ENCODE peak calls at places on chromosomes 3 and 15, in four cellular contexts. J is WTC11, P is HepG2, I is K562. Y is an unnamed sample.

GRCh38 chr3:81406318-81406717 is 355.1 kb downstream of the GBE1 start:
- DNase-seq in J (no peak), P (no peak), I (no peak), Y (no peak)

GRCh38 chr15:36221992-36222391 is 357.4 kb upstream of the CDIN1 start:
- DNase-seq in I (no peak), J (no peak), P (no peak), Y (no peak)

GRCh38 chr3:86793786-86794185 is 197.2 kb downstream of the VGLL3 start:
- DNase-seq in P (peak), I (no peak), J (no peak), Y (no peak)

GRCh38 chr3:104040896-104041295 is 1325.8 kb upstream of the ALCAM start:
- DNase-seq in I (no peak), J (no peak), P (no peak), Y (no peak)

GRCh38 chr3:5194801-5195509 is 7.4 kb downstream of the EDEM1 start:
- DNase-seq in J (no peak), P (peak), I (peak), Y (no peak)

GRCh38 chr3:184325269-184325668 is 10.9 kb downstream of the EIF4G1 start:
- DNase-seq in P (no peak), I (no peak), J (no peak), Y (no peak)

GRCh38 chr3:174229916-174230315 is 629.2 kb upstream of the NAALADL2 start:
- DNase-seq in P (no peak), J (no peak), I (no peak), Y (no peak)

GRCh38 chr3:24058940-24059705 is 114.0 kb downstream of the NR1D2 start:
- DNase-seq in J (no peak), P (no peak), I (no peak), Y (no peak)

GRCh38 chr15:44340410-44340809 is 51.9 kb downstream of the GOLM2 start:
- DNase-seq in P (no peak), I (no peak), J (no peak), Y (no peak)

GRCh38 chr3:16423298-16423697 is 90.2 kb downstream of the RFTN1 start:
- DNase-seq in J (no peak), P (no peak), I (no peak), Y (no peak)

GRCh38 chr15:64379216-64379960 is 1.9 kb downstream of the PCLAF start:
- DNase-seq in P (no peak), I (no peak), J (no peak), Y (no peak)

GRCh38 chr3:141680620-141681389 is 57.3 kb upstream of the RNF7 start:
- DNase-seq in J (peak), I (peak), P (no peak), Y (no peak)

GRCh38 chr3:168707900-168708299 is 612.2 kb upstream of the GOLIM4 start:
- DNase-seq in J (no peak), P (no peak), I (no peak), Y (no peak)

GRCh38 chr3:20529911-20530310 is 343.9 kb upstream of the SGO1 start:
- DNase-seq in J (no peak), P (no peak), I (no peak), Y (no peak)

GRCh38 chr3:46607603-46608028 is 4.7 kb upstream of the FAM240A start:
- DNase-seq in J (peak), I (no peak), P (peak), Y (no peak)

GRCh38 chr15:81296673-81297072 is 27.3 kb downstream of the STARD5 start:
- DNase-seq in J (no peak), P (no peak), I (no peak), Y (peak)

GRCh38 chr3:176795897-176796296 is 401.4 kb downstream of the TBL1XR1 start:
- DNase-seq in J (no peak), P (no peak), I (no peak), Y (no peak)

GRCh38 chr15:80076321-80077318 is 17.1 kb downstream of the ZFAND6 start:
- DNase-seq in P (peak), J (no peak), I (no peak), Y (no peak)

GRCh38 chr3:88031543-88032148 is 27.2 kb downstream of the CGGBP1 start:
- DNase-seq in P (no peak), I (no peak), J (no peak), Y (peak)

GRCh38 chr3:171328419-171329082 is 131.7 kb downstream of the TNIK start:
- DNase-seq in J (peak), P (peak), I (no peak), Y (no peak)

GRCh38 chr3:177146646-177147045 is 50.6 kb downstream of the TBL1XR1 start:
- DNase-seq in J (no peak), P (no peak), I (no peak), Y (no peak)

GRCh38 chr3:5188419-5189405 is 1.2 kb downstream of the EDEM1 start:
- DNase-seq in J (no peak), P (peak), I (peak), Y (no peak)

GRCh38 chr3:54954516-54954915 is 26.7 kb upstream of the LRTM1 start:
- DNase-seq in J (no peak), I (no peak), P (no peak), Y (no peak)

GRCh38 chr3:4736284-4736861 is 242.9 kb upstream of the BHLHE40 start:
- DNase-seq in P (no peak), J (no peak), I (no peak), Y (no peak)

GRCh38 chr3:133125171-133125570 is 87.0 kb downstream of the TMEM108 start:
- DNase-seq in J (no peak), P (no peak), I (no peak), Y (no peak)

GRCh38 chr3:44184319-44184953 is 57.2 kb upstream of the TOPAZ1 start:
- DNase-seq in I (no peak), P (no peak), J (peak), Y (no peak)

GRCh38 chr3:108031893-108032292 is 58.9 kb downstream of the CD47 start:
- DNase-seq in I (no peak), P (no peak), J (no peak), Y (no peak)
- TF ChIP-seq CBFB in I (no peak), P (no peak), J (no peak), Y (no peak)

GRCh38 chr3:25107918-25108617 is 320.0 kb upstream of the RARB start:
- DNase-seq in J (no peak), I (no peak), P (no peak), Y (no peak)
- TF ChIP-seq CBFB in J (no peak), I (no peak), P (no peak), Y (no peak)

GRCh38 chr3:111260878-111261277 is 189.3 kb downstream of the NECTIN3 start:
- DNase-seq in J (no peak), I (no peak), P (no peak), Y (no peak)
- TF ChIP-seq CBFB in J (no peak), I (no peak), P (no peak), Y (no peak)

GRCh38 chr15:78049691-78050440 is 27.6 kb downstream of the TBC1D2B start:
- DNase-seq in I (no peak), P (no peak), J (no peak), Y (peak)
- TF ChIP-seq CBFB in I (no peak), P (no peak), J (no peak), Y (no peak)

GRCh38 chr3:98567646-98568280 is 25.6 kb downstream of the CPOX start:
- DNase-seq in P (no peak), J (no peak), I (no peak), Y (no peak)
- TF ChIP-seq CBFB in P (no peak), J (no peak), I (no peak), Y (peak)

GRCh38 chr3:34108976-34109375 is 310.5 kb downstream of the PDCD6IP start:
- DNase-seq in I (no peak), J (no peak), P (no peak), Y (no peak)

GRCh38 chr3:34109846-34110245 is 311.4 kb downstream of the PDCD6IP start:
- DNase-seq in I (no peak), J (no peak), P (no peak), Y (peak)

GRCh38 chr3:34106379-34106778 is 307.9 kb downstream of the PDCD6IP start:
- DNase-seq in P (no peak), J (no peak), I (no peak), Y (no peak)

GRCh38 chr3:34106879-34107278 is 308.4 kb downstream of the PDCD6IP start:
- DNase-seq in I (peak), J (peak), P (no peak), Y (peak)

DNA sequence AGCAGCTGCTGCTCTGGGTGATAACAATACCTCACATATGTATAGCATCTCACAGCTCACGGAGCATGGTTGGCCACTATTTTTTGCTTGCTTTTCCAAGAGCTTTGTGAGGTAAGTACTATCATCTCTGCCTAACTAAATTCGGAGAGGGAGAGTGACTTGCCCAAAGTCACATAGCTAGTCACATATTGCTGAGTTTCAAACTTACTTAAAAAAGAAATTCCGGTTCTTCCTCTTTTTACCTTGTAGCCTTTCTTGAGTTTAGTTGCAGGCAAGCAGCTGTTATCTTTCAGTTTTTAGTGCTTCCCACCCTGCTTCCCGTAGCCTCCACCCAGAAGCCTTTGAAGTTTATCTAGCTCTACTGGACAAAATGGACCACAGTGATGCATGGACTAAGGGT is 309.2 kb downstream of the PDCD6IP start:
- DNase-seq in P (no peak), I (no peak), J (no peak), Y (peak)
- TF ChIP-seq CBFB in P (no peak), I (no peak), J (no peak), Y (no peak)

GRCh38 chr15:83659011-83659811 is 5.3 kb downstream of the ADAMTSL3 start:
- DNase-seq in I (no peak), J (no peak), P (peak), Y (no peak)
- TF ChIP-seq CBFB in I (no peak), J (no peak), P (no peak), Y (no peak)

DNA sequence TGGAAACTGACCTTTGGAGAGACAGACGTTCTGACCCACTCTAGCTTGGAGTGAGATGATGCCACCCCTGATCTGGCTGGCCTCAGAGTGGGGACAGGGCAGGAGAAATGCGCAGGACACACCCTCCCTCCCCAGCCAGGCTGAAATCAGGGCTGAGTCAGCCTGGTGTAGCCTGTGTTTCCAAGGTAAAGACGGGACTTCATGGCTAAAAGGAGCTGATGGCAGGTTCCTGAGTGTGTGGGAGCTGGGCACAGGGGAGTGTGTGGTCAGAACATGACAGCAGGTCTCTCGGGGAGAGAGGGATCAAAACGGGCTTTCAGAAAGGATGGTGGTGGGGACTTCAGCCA is 14.6 kb upstream of the POLG start:
- DNase-seq in P (no peak), I (no peak), J (no peak), Y (no peak)
- TF ChIP-seq CBFB in P (no peak), I (no peak), J (no peak), Y (no peak)